ENCODE peak calls at places on chromosomes 12 and 14, in eight cellular contexts. O is hepatocyte, I is left ventricle myocardium inferior, K is A673, H is astrocyte, T is body of pancreas, Y is pancreas, X is PC-3. N is an unnamed sample.
A peak's percentile ranks its signal among the peaks of the same experiment; 100 is the strongest.

GRCh38 chr14:93054006-93054405 is 61.7 kb downstream of the ITPK1 start:
- DNase-seq in K (no peak), H (no peak), X (no peak), T (no peak), Y (no peak), I (no peak), O (no peak), N (no peak)

GRCh38 chr12:93090768-93091172 is 161.7 kb upstream of the EEA1 start:
- DNase-seq in K (no peak), I (no peak), O (no peak), H (peak; percentile 78), X (peak; percentile 92), Y (no peak), T (no peak), N (peak; percentile 46)

GRCh38 chr12:112458330-112458729 is 39.6 kb downstream of the PTPN11 start:
- DNase-seq in X (no peak), K (no peak), H (no peak), O (no peak), T (no peak), Y (no peak), I (no peak), N (no peak)

GRCh38 chr12:49188205-49188915 is 520 bp downstream of the TUBA1A start:
- DNase-seq in X (peak; percentile 37), T (peak; percentile 66), Y (peak; percentile 78), K (peak; percentile 81), H (peak; percentile 42), I (peak; percentile 90), O (peak; percentile 77), N (peak; percentile 52)

GRCh38 chr14:31950760-31951637 is 126.1 kb upstream of the ARHGAP5 start:
- DNase-seq in Y (no peak), O (peak; percentile 82), X (peak; percentile 81), H (peak; percentile 73), I (peak; percentile 61), K (no peak), T (peak; percentile 22), N (no peak)

GRCh38 chr12:30437616-30438015 is 258.1 kb downstream of the IPO8 start:
- DNase-seq in H (no peak), T (no peak), I (no peak), Y (no peak), K (no peak), X (no peak), O (no peak), N (no peak)

GRCh38 chr12:110906088-110906487 is 14.3 kb downstream of the MYL2 start:
- DNase-seq in Y (no peak), K (peak; percentile 40), I (no peak), T (no peak), X (peak; percentile 24), O (no peak), H (no peak), N (no peak)

GRCh38 chr12:129258781-129259318 is 405.6 kb downstream of the GLT1D1 start:
- DNase-seq in K (no peak), O (no peak), T (no peak), X (no peak), Y (no peak), H (peak; percentile 14), I (no peak), N (no peak)

GRCh38 chr14:95413289-95414215 is 93.8 kb upstream of the CLMN start:
- DNase-seq in H (no peak), X (peak; percentile 50), T (no peak), K (no peak), I (no peak), Y (no peak), O (no peak), N (no peak)

GRCh38 chr12:128619263-128619662 is 204.5 kb downstream of the SLC15A4 start:
- DNase-seq in T (no peak), O (no peak), H (no peak), X (no peak), Y (no peak), K (no peak), I (no peak), N (no peak)

GRCh38 chr12:32155911-32156585 is 49.4 kb downstream of the BICD1 start:
- DNase-seq in H (no peak), T (no peak), Y (no peak), X (no peak), K (no peak), I (no peak), O (no peak), N (no peak)

GRCh38 chr12:115794659-115795081 is 482.8 kb downstream of the MED13L start:
- DNase-seq in T (no peak), O (peak; percentile 52), X (peak; percentile 14), K (no peak), I (no peak), H (no peak), Y (no peak), N (no peak)
- TF ChIP-seq CTCF in T (no peak), O (no peak), X (peak; percentile 26), K (no peak), I (no peak), H (no peak), Y (no peak), N (no peak)

GRCh38 chr14:91309756-91310280 is 65.3 kb upstream of the GPR68 start:
- DNase-seq in I (no peak), H (no peak), X (no peak), K (no peak), T (no peak), O (no peak), Y (no peak), N (no peak)

GRCh38 chr14:91308337-91308736 is 63.8 kb upstream of the GPR68 start:
- DNase-seq in X (no peak), H (no peak), O (no peak), T (no peak), I (no peak), Y (no peak), K (no peak), N (no peak)

GRCh38 chr14:91311284-91311662 is 66.8 kb upstream of the GPR68 start:
- DNase-seq in X (no peak), H (no peak), O (no peak), I (no peak), T (no peak), Y (no peak), K (no peak), N (no peak)

GRCh38 chr14:91313154-91313850 is 68.8 kb upstream of the GPR68 start:
- DNase-seq in T (no peak), O (no peak), K (no peak), X (no peak), Y (no peak), I (no peak), H (no peak), N (no peak)

GRCh38 chr14:91310620-91311283 is 66.2 kb upstream of the GPR68 start:
- DNase-seq in Y (no peak), X (no peak), I (no peak), H (no peak), K (no peak), T (no peak), O (no peak), N (no peak)
- H3K27ac ChIP-seq in Y (no peak overlapping the region), X (no peak overlapping the region), I (no peak overlapping the region), H (no peak overlapping the region), K (no peak overlapping the region), T (no peak overlapping the region), O (no peak overlapping the region), N (no peak overlapping the region)

DNA sequence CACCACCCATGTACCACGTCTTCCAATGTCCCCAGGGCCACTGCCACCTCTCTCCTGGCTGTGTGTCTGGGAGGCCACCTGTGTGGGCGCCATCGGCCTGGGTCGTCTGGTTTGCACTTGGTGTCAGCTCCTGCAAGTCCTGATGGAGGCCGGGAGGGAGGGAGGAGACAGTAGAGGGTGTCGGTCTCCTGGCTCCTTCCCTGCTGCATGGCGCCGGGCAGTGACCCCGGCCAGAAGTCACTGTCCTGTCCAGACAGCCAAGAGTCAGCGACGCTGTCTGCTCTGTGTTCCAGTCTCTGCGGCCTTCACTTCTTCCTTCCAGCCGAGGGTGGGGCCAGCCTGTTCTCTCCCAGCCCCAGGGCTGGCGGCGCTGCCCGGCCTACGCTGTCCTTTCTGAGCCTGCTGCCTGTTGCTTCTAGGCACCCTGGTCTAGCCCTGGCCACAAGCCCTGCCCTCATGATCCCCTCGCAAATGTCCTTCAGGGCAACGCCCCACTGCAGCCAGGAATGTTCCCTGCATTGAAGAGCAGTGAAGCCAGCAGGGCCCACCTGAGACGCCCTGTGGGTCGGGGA is 13.0 kb upstream of the LBHD2 start:
- DNase-seq in T (no peak), I (peak; percentile 12), X (no peak), Y (no peak), H (no peak), K (no peak), O (no peak), N (no peak)
- H3K4me3 ChIP-seq in T (no peak overlapping the region), I (no peak overlapping the region), X (no peak overlapping the region), Y (no peak overlapping the region), H (no peak overlapping the region), K (no peak overlapping the region), O (no peak overlapping the region), N (no peak overlapping the region)

DNA sequence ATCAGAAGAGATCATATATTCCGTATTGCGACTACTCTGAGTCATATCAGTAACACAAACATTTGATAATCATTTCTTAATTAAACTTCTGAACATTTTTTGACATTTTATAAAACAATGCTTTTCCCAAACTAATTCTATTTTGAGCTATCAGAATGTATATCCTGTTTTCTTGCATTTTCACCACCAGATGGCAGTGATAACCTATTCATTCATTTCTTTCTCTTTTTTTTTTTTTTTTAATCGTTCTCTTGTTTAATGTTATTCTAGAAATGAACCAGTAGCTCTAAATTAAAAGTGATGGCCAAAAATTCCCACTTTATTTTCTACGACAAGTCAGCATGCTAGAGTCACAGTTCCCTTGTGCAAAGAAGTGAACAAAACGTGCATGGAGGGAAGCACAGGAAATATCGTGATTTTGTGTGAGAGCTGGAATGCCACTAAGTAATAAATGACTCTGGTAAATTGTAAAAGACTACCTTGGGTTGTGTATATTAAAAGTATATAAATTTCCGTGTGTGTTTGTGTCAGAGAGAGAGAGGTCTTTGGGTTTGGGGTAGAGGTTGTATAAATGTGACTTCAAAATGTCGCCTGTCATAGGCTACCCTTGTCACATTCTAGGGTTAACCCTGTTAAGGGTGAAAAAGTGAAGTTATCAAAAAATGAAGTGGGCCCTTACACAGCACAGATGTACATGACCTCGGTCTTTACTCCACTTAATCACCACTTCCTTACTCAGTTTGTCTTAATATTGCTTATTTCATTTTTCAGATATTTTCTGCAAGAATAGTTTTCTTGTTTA is 40.4 kb upstream of the LDHB start:
- DNase-seq in T (no peak), X (peak; percentile 44), Y (no peak), H (peak; percentile 6), I (no peak), O (peak; percentile 28), K (peak; percentile 40), N (peak; percentile 7)
- TF ChIP-seq CTCF in T (peak; percentile 49), X (peak; percentile 70), Y (no peak), H (peak; percentile 58), I (peak; percentile 75), O (peak; percentile 84), K (peak; percentile 78), N (peak; percentile 13)

DNA sequence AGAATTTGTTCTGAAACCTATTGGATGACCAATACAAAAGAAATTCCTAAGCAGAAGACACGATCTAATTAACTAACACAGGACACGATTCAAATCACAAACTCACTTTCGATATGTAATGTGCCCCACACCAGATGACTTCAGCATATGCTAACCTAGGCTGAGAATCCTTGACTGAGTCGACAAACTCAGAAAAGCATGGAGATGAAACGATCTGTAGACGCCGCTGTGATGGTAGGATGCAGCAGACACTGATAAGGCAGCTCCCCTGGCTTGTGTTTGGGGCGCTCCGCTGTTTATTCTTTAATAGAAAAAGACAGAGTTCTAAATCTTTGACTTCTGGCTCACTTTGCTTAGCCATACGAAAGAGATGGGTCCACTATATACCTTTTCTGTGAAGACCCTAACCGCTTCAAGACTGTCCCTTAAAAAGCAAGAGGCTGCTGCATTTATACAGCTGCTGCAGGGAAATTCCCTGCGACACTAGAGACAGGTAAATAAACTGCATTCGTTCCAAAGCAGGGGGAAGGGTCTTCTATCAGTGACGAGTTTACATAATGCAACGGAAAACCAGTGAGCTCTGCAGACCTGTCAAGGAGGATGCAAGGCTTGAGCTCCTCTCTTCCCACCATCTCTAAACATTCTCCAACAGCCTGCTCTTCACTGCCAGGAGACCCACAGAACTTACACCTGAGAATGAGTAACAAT is 926 bp downstream of the CHD8 start:
- DNase-seq in K (no peak), H (no peak), T (no peak), X (no peak), Y (no peak), I (no peak), O (peak; percentile 26), N (no peak)
- H3K27ac ChIP-seq in K (peak overlapping the region; percentile 92), H (peak overlapping the region; percentile 80), T (peak overlapping the region; percentile 96), X (no peak overlapping the region), Y (peak overlapping the region; percentile 97), I (peak overlapping the region; percentile 97), O (peak overlapping the region; percentile 84), N (no peak overlapping the region)